ENCODE peak calls at places on chromosomes 4 and X, in six cellular contexts. U is A549; Y is retina; P is H54; K is COLO829; Q is stimulated activated CD8-positive, alpha-beta memory T cell treated with anti-CD3 and anti-CD28 coated beads, Interleukin-2, amount 100 ng/mL, for 1 hour. B is an unnamed sample.

GRCh38 chr4:121256346-121256745 is 92.2 kb upstream of the TNIP3 start:
- DNase-seq in Q (peak; percentile 20), K (peak; percentile 93), Y (no peak), U (no peak), P (peak; percentile 35), B (peak; percentile 33)

GRCh38 chr4:20028694-20029093 is 223.0 kb upstream of the SLIT2 start:
- DNase-seq in U (no peak), K (no peak), Q (no peak), P (no peak), Y (no peak), B (no peak)

GRCh38 chrX:136157187-136157586 is 9.9 kb downstream of the FHL1 start:
- DNase-seq in P (no peak), K (no peak), Q (no peak), Y (no peak), U (no peak), B (no peak)

GRCh38 chr4:8679032-8679431 is 86.5 kb downstream of the CPZ start:
- DNase-seq in K (no peak), P (no peak), Y (no peak), Q (no peak), U (no peak), B (no peak)

GRCh38 chr4:8544741-8545438 is 35.3 kb upstream of the GPR78 start:
- DNase-seq in K (no peak), Q (no peak), P (no peak), Y (no peak), U (no peak), B (peak; percentile 30)

GRCh38 chrX:69616520-69617203 is 749 bp downstream of the EDA start:
- DNase-seq in Y (peak; percentile 42), P (no peak), Q (no peak), U (no peak), K (no peak), B (no peak)

GRCh38 chrX:74343970-74344622 is 40.1 kb downstream of the ZCCHC13 start:
- DNase-seq in K (peak; percentile 87), P (peak; percentile 64), Q (no peak), U (peak; percentile 78), Y (peak; percentile 49), B (no peak)

GRCh38 chr4:156347412-156348075 is 393.9 kb upstream of the CTSO start:
- DNase-seq in P (no peak), U (no peak), Y (no peak), K (no peak), Q (no peak), B (no peak)

GRCh38 chr4:53196872-53197759 is 168.7 kb downstream of the SCFD2 start:
- DNase-seq in U (peak; percentile 23), K (peak; percentile 70), Y (peak; percentile 63), P (no peak), Q (no peak), B (no peak)

GRCh38 chr4:145760961-145761929 is 81.3 kb downstream of the C4orf51 start:
- DNase-seq in U (no peak), Y (no peak), P (no peak), K (no peak), Q (no peak), B (no peak)

B was measured in dorsolateral prefrontal cortex.